ENCODE peak calls at places on chromosomes 6 and 20, in seven cellular contexts. One of them, this sample, is unnamed.

GRCh38 chr6:106300944-106301343 is 24.6 kb downstream of the ATG5 start:
- DNase-seq in Caco-2: no peak
- DNase-seq in right cardiac atrium: no peak
- DNase-seq in naive thymus-derived CD4-positive, alpha-beta T cell: peak; percentile 4
- DNase-seq in CD4-positive, alpha-beta memory T cell: peak; percentile 36
- DNase-seq in astrocyte: peak; percentile 44
- DNase-seq in left lung: no peak
- DNase-seq in this sample: no peak

GRCh38 chr20:47360207-47360488 is 3.6 kb upstream of the ZMYND8 start:
- DNase-seq in Caco-2: peak; percentile 88
- DNase-seq in right cardiac atrium: no peak
- DNase-seq in naive thymus-derived CD4-positive, alpha-beta T cell: no peak
- DNase-seq in CD4-positive, alpha-beta memory T cell: no peak
- DNase-seq in astrocyte: no peak
- DNase-seq in left lung: no peak
- DNase-seq in this sample: no peak

GRCh38 chr6:98054453-98054852 is 771.4 kb upstream of the MMS22L start:
- DNase-seq in Caco-2: no peak
- DNase-seq in right cardiac atrium: no peak
- DNase-seq in naive thymus-derived CD4-positive, alpha-beta T cell: no peak
- DNase-seq in CD4-positive, alpha-beta memory T cell: no peak
- DNase-seq in astrocyte: peak; percentile 22
- DNase-seq in left lung: no peak
- DNase-seq in this sample: no peak

GRCh38 chr6:132648356-132648755 is 10.6 kb downstream of the TAAR1 start:
- DNase-seq in Caco-2: no peak
- DNase-seq in right cardiac atrium: no peak
- DNase-seq in naive thymus-derived CD4-positive, alpha-beta T cell: no peak
- DNase-seq in CD4-positive, alpha-beta memory T cell: peak; percentile 12
- DNase-seq in astrocyte: peak; percentile 81
- DNase-seq in left lung: no peak
- DNase-seq in this sample: no peak

GRCh38 chr6:53771780-53772624 is 22.8 kb upstream of the LRRC1 start:
- DNase-seq in Caco-2: no peak
- DNase-seq in right cardiac atrium: no peak
- DNase-seq in naive thymus-derived CD4-positive, alpha-beta T cell: no peak
- DNase-seq in CD4-positive, alpha-beta memory T cell: no peak
- DNase-seq in astrocyte: peak; percentile 87
- DNase-seq in left lung: no peak
- DNase-seq in this sample: no peak

GRCh38 chr6:44060622-44061374 is 66.5 kb downstream of the MRPL14 start:
- DNase-seq in Caco-2: no peak
- DNase-seq in right cardiac atrium: no peak
- DNase-seq in naive thymus-derived CD4-positive, alpha-beta T cell: no peak
- DNase-seq in CD4-positive, alpha-beta memory T cell: no peak
- DNase-seq in astrocyte: no peak
- DNase-seq in left lung: no peak
- DNase-seq in this sample: no peak

GRCh38 chr20:40668449-40669228 is 20.4 kb downstream of the MAFB start:
- DNase-seq in Caco-2: peak; percentile 90
- DNase-seq in right cardiac atrium: peak; percentile 47
- DNase-seq in naive thymus-derived CD4-positive, alpha-beta T cell: no peak
- DNase-seq in CD4-positive, alpha-beta memory T cell: no peak
- DNase-seq in astrocyte: no peak
- DNase-seq in left lung: no peak
- DNase-seq in this sample: no peak

GRCh38 chr6:143064996-143065683 is 4.5 kb downstream of the AIG1 start:
- DNase-seq in Caco-2: no peak
- DNase-seq in right cardiac atrium: no peak
- DNase-seq in naive thymus-derived CD4-positive, alpha-beta T cell: no peak
- DNase-seq in CD4-positive, alpha-beta memory T cell: no peak
- DNase-seq in astrocyte: peak; percentile 66
- DNase-seq in left lung: no peak
- DNase-seq in this sample: no peak

GRCh38 chr6:2179950-2180349 is 65.5 kb downstream of the GMDS start:
- DNase-seq in Caco-2: no peak
- DNase-seq in right cardiac atrium: no peak
- DNase-seq in naive thymus-derived CD4-positive, alpha-beta T cell: no peak
- DNase-seq in CD4-positive, alpha-beta memory T cell: no peak
- DNase-seq in astrocyte: no peak
- DNase-seq in left lung: no peak
- DNase-seq in this sample: no peak

GRCh38 chr6:125714431-125715090 is 34.9 kb upstream of the HEY2 start:
- DNase-seq in Caco-2: no peak
- DNase-seq in right cardiac atrium: no peak
- DNase-seq in naive thymus-derived CD4-positive, alpha-beta T cell: no peak
- DNase-seq in CD4-positive, alpha-beta memory T cell: no peak
- DNase-seq in astrocyte: no peak
- DNase-seq in left lung: no peak
- DNase-seq in this sample: no peak

GRCh38 chr6:161354956-161355355 is 81.1 kb upstream of the AGPAT4 start:
- DNase-seq in Caco-2: no peak
- DNase-seq in right cardiac atrium: no peak
- DNase-seq in naive thymus-derived CD4-positive, alpha-beta T cell: no peak
- DNase-seq in CD4-positive, alpha-beta memory T cell: no peak
- DNase-seq in astrocyte: no peak
- DNase-seq in left lung: no peak
- DNase-seq in this sample: no peak

GRCh38 chr20:4018015-4018748 is 2.8 kb upstream of the RNF24 start:
- DNase-seq in Caco-2: peak; percentile 53
- DNase-seq in right cardiac atrium: no peak
- DNase-seq in naive thymus-derived CD4-positive, alpha-beta T cell: no peak
- DNase-seq in CD4-positive, alpha-beta memory T cell: no peak
- DNase-seq in astrocyte: peak; percentile 29
- DNase-seq in left lung: no peak
- DNase-seq in this sample: no peak

GRCh38 chr20:40686893-40687292 is 2.1 kb downstream of the MAFB start:
- DNase-seq in Caco-2: no peak
- DNase-seq in right cardiac atrium: peak; percentile 58
- DNase-seq in naive thymus-derived CD4-positive, alpha-beta T cell: no peak
- DNase-seq in CD4-positive, alpha-beta memory T cell: no peak
- DNase-seq in astrocyte: no peak
- DNase-seq in left lung: no peak
- DNase-seq in this sample: no peak

GRCh38 chr6:41652876-41653641 is 14.8 kb downstream of the MDFI start:
- DNase-seq in Caco-2: peak; percentile 81
- DNase-seq in right cardiac atrium: no peak
- DNase-seq in naive thymus-derived CD4-positive, alpha-beta T cell: no peak
- DNase-seq in CD4-positive, alpha-beta memory T cell: no peak
- DNase-seq in astrocyte: no peak
- DNase-seq in left lung: peak; percentile 56
- DNase-seq in this sample: peak; percentile 59

GRCh38 chr20:9368893-9369292 is 145.5 kb upstream of the LAMP5 start:
- DNase-seq in Caco-2: no peak
- DNase-seq in right cardiac atrium: no peak
- DNase-seq in naive thymus-derived CD4-positive, alpha-beta T cell: no peak
- DNase-seq in CD4-positive, alpha-beta memory T cell: no peak
- DNase-seq in astrocyte: no peak
- DNase-seq in left lung: no peak
- DNase-seq in this sample: no peak

GRCh38 chr20:3731944-3732326 is 550 bp upstream of the HSPA12B start:
- DNase-seq in Caco-2: no peak
- DNase-seq in right cardiac atrium: no peak
- DNase-seq in naive thymus-derived CD4-positive, alpha-beta T cell: no peak
- DNase-seq in CD4-positive, alpha-beta memory T cell: no peak
- DNase-seq in astrocyte: no peak
- DNase-seq in left lung: no peak
- DNase-seq in this sample: no peak

GRCh38 chr6:150273457-150274309 is 95.1 kb upstream of the IYD start:
- DNase-seq in Caco-2: no peak
- DNase-seq in right cardiac atrium: no peak
- DNase-seq in naive thymus-derived CD4-positive, alpha-beta T cell: no peak
- DNase-seq in CD4-positive, alpha-beta memory T cell: no peak
- DNase-seq in astrocyte: peak; percentile 45
- DNase-seq in left lung: no peak
- DNase-seq in this sample: no peak

GRCh38 chr6:108797951-108798671 is 50.1 kb upstream of the ARMC2 start:
- DNase-seq in Caco-2: no peak
- DNase-seq in right cardiac atrium: no peak
- DNase-seq in naive thymus-derived CD4-positive, alpha-beta T cell: no peak
- DNase-seq in CD4-positive, alpha-beta memory T cell: no peak
- DNase-seq in astrocyte: no peak
- DNase-seq in left lung: no peak
- DNase-seq in this sample: no peak

GRCh38 chr6:108798672-108799355 is 49.4 kb upstream of the ARMC2 start:
- DNase-seq in Caco-2: no peak
- DNase-seq in right cardiac atrium: peak; percentile 73
- DNase-seq in naive thymus-derived CD4-positive, alpha-beta T cell: peak; percentile 52
- DNase-seq in CD4-positive, alpha-beta memory T cell: peak; percentile 57
- DNase-seq in astrocyte: no peak
- DNase-seq in left lung: no peak
- DNase-seq in this sample: peak; percentile 59

GRCh38 chr6:108795814-108796213 is 52.4 kb upstream of the ARMC2 start:
- DNase-seq in Caco-2: no peak
- DNase-seq in right cardiac atrium: no peak
- DNase-seq in naive thymus-derived CD4-positive, alpha-beta T cell: no peak
- DNase-seq in CD4-positive, alpha-beta memory T cell: no peak
- DNase-seq in astrocyte: no peak
- DNase-seq in left lung: no peak
- DNase-seq in this sample: no peak

GRCh38 chr6:108795122-108795521 is 53.1 kb upstream of the ARMC2 start:
- DNase-seq in Caco-2: no peak
- DNase-seq in right cardiac atrium: no peak
- DNase-seq in naive thymus-derived CD4-positive, alpha-beta T cell: no peak
- DNase-seq in CD4-positive, alpha-beta memory T cell: no peak
- DNase-seq in astrocyte: no peak
- DNase-seq in left lung: no peak
- DNase-seq in this sample: no peak

DNA sequence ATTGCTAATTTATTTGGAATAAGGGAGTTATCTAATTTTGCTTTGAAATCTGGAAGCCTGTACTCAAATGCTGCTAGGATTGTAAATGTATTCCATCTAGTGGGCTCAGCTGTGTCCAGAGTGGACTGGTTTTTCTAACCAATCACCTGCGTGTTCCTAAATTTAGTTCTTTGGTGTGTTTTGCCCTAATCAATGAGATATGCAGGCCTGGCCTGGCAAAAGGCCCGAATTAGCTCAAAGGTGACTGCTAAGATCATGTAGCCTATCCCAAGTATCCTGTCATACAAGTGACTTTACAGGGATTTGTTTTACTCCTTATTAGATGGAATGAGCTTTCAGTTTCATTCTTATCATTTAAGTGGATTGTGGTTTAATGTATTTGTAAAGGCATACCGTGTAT is 51.3 kb upstream of the ARMC2 start:
- DNase-seq in Caco-2: no peak
- DNase-seq in right cardiac atrium: no peak
- DNase-seq in naive thymus-derived CD4-positive, alpha-beta T cell: no peak
- DNase-seq in CD4-positive, alpha-beta memory T cell: no peak
- DNase-seq in astrocyte: no peak
- DNase-seq in left lung: no peak
- DNase-seq in this sample: no peak
- H3K4me1 ChIP-seq in Caco-2: peaks cover 40% of the 10 kb centered on the region
- H3K4me1 ChIP-seq in right cardiac atrium: peaks cover 8% of the 10 kb centered on the region
- H3K4me1 ChIP-seq in naive thymus-derived CD4-positive, alpha-beta T cell: peaks cover 31% of the 10 kb centered on the region
- H3K4me1 ChIP-seq in CD4-positive, alpha-beta memory T cell: peaks cover 32% of the 10 kb centered on the region
- H3K4me1 ChIP-seq in astrocyte: no peaks in the 10 kb centered on the region
- H3K4me1 ChIP-seq in left lung: peaks cover 20% of the 10 kb centered on the region
- H3K4me1 ChIP-seq in this sample: peaks cover 32% of the 10 kb centered on the region

GRCh38 chr6:158417760-158418098 is 105.5 kb downstream of the TULP4 start:
- DNase-seq in Caco-2: no peak
- DNase-seq in right cardiac atrium: no peak
- DNase-seq in naive thymus-derived CD4-positive, alpha-beta T cell: no peak
- DNase-seq in CD4-positive, alpha-beta memory T cell: no peak
- DNase-seq in astrocyte: peak; percentile 87
- DNase-seq in left lung: no peak
- DNase-seq in this sample: no peak

GRCh38 chr6:158416841-158417759 is 104.8 kb downstream of the TULP4 start:
- DNase-seq in Caco-2: no peak
- DNase-seq in right cardiac atrium: no peak
- DNase-seq in naive thymus-derived CD4-positive, alpha-beta T cell: no peak
- DNase-seq in CD4-positive, alpha-beta memory T cell: no peak
- DNase-seq in astrocyte: peak; percentile 54
- DNase-seq in left lung: no peak
- DNase-seq in this sample: no peak

GRCh38 chr6:158419339-158419909 is 107.2 kb downstream of the TULP4 start:
- DNase-seq in Caco-2: no peak
- DNase-seq in right cardiac atrium: no peak
- DNase-seq in naive thymus-derived CD4-positive, alpha-beta T cell: no peak
- DNase-seq in CD4-positive, alpha-beta memory T cell: no peak
- DNase-seq in astrocyte: no peak
- DNase-seq in left lung: no peak
- DNase-seq in this sample: no peak

GRCh38 chr6:158418501-158418900 is 106.2 kb downstream of the TULP4 start:
- DNase-seq in Caco-2: no peak
- DNase-seq in right cardiac atrium: no peak
- DNase-seq in naive thymus-derived CD4-positive, alpha-beta T cell: no peak
- DNase-seq in CD4-positive, alpha-beta memory T cell: no peak
- DNase-seq in astrocyte: no peak
- DNase-seq in left lung: no peak
- DNase-seq in this sample: no peak

GRCh38 chr6:158422629-158423238 is 110.5 kb downstream of the TULP4 start:
- DNase-seq in Caco-2: no peak
- DNase-seq in right cardiac atrium: no peak
- DNase-seq in naive thymus-derived CD4-positive, alpha-beta T cell: no peak
- DNase-seq in CD4-positive, alpha-beta memory T cell: no peak
- DNase-seq in astrocyte: peak; percentile 34
- DNase-seq in left lung: no peak
- DNase-seq in this sample: no peak
- H3K9me3 ChIP-seq in Caco-2: no peaks in the 10 kb centered on the region
- H3K9me3 ChIP-seq in right cardiac atrium: no peaks in the 10 kb centered on the region
- H3K9me3 ChIP-seq in naive thymus-derived CD4-positive, alpha-beta T cell: no peaks in the 10 kb centered on the region
- H3K9me3 ChIP-seq in CD4-positive, alpha-beta memory T cell: no peaks in the 10 kb centered on the region
- H3K9me3 ChIP-seq in astrocyte: no peaks in the 10 kb centered on the region
- H3K9me3 ChIP-seq in left lung: no peaks in the 10 kb centered on the region
- H3K9me3 ChIP-seq in this sample: no peaks in the 10 kb centered on the region

GRCh38 chr6:6588064-6588923 is at the start of gene LY86:
- DNase-seq in Caco-2: no peak
- DNase-seq in right cardiac atrium: peak; percentile 60
- DNase-seq in naive thymus-derived CD4-positive, alpha-beta T cell: peak; percentile 64
- DNase-seq in CD4-positive, alpha-beta memory T cell: no peak
- DNase-seq in astrocyte: no peak
- DNase-seq in left lung: peak; percentile 49
- DNase-seq in this sample: no peak

GRCh38 chr6:6590530-6590929 is 2.0 kb downstream of the LY86 start:
- DNase-seq in Caco-2: no peak
- DNase-seq in right cardiac atrium: no peak
- DNase-seq in naive thymus-derived CD4-positive, alpha-beta T cell: no peak
- DNase-seq in CD4-positive, alpha-beta memory T cell: no peak
- DNase-seq in astrocyte: no peak
- DNase-seq in left lung: no peak
- DNase-seq in this sample: no peak

GRCh38 chr6:6586671-6587526 is 1.6 kb upstream of the LY86 start:
- DNase-seq in Caco-2: no peak
- DNase-seq in right cardiac atrium: no peak
- DNase-seq in naive thymus-derived CD4-positive, alpha-beta T cell: peak; percentile 31
- DNase-seq in CD4-positive, alpha-beta memory T cell: no peak
- DNase-seq in astrocyte: no peak
- DNase-seq in left lung: no peak
- DNase-seq in this sample: no peak

GRCh38 chr6:6587696-6588063 is 840 bp upstream of the LY86 start:
- DNase-seq in Caco-2: no peak
- DNase-seq in right cardiac atrium: no peak
- DNase-seq in naive thymus-derived CD4-positive, alpha-beta T cell: no peak
- DNase-seq in CD4-positive, alpha-beta memory T cell: no peak
- DNase-seq in astrocyte: no peak
- DNase-seq in left lung: no peak
- DNase-seq in this sample: no peak

GRCh38 chr6:6588924-6589696 is 590 bp downstream of the LY86 start:
- DNase-seq in Caco-2: no peak
- DNase-seq in right cardiac atrium: no peak
- DNase-seq in naive thymus-derived CD4-positive, alpha-beta T cell: peak; percentile 31
- DNase-seq in CD4-positive, alpha-beta memory T cell: no peak
- DNase-seq in astrocyte: no peak
- DNase-seq in left lung: no peak
- DNase-seq in this sample: no peak
- H3K4me3 ChIP-seq in Caco-2: no peak overlapping the region
- H3K4me3 ChIP-seq in right cardiac atrium: no peak overlapping the region
- H3K4me3 ChIP-seq in naive thymus-derived CD4-positive, alpha-beta T cell: peak overlapping the region; percentile 31
- H3K4me3 ChIP-seq in CD4-positive, alpha-beta memory T cell: no peak overlapping the region
- H3K4me3 ChIP-seq in astrocyte: no peak overlapping the region
- H3K4me3 ChIP-seq in left lung: no peak overlapping the region
- H3K4me3 ChIP-seq in this sample: peak overlapping the region; percentile 37

GRCh38 chr20:31606678-31606927 is 1.5 kb downstream of the ID1 start:
- DNase-seq in Caco-2: no peak
- DNase-seq in right cardiac atrium: no peak
- DNase-seq in naive thymus-derived CD4-positive, alpha-beta T cell: no peak
- DNase-seq in CD4-positive, alpha-beta memory T cell: no peak
- DNase-seq in astrocyte: no peak
- DNase-seq in left lung: no peak
- DNase-seq in this sample: no peak
- H3K4me1 ChIP-seq in Caco-2: peaks cover 67% of the 10 kb centered on the region
- H3K4me1 ChIP-seq in right cardiac atrium: no peaks in the 10 kb centered on the region
- H3K4me1 ChIP-seq in naive thymus-derived CD4-positive, alpha-beta T cell: peaks cover 27% of the 10 kb centered on the region
- H3K4me1 ChIP-seq in CD4-positive, alpha-beta memory T cell: peaks cover 29% of the 10 kb centered on the region
- H3K4me1 ChIP-seq in astrocyte: peaks cover 49% of the 10 kb centered on the region
- H3K4me1 ChIP-seq in left lung: peaks cover 87% of the 10 kb centered on the region
- H3K4me1 ChIP-seq in this sample: peaks cover 66% of the 10 kb centered on the region

This sample was measured in lower lobe of right lung.